ENCODE peak calls at places on chromosome 11, in ten cellular contexts. F is spleen, I is gastrocnemius medialis, W is A549, L is Peyer's patch, X is testis, D is transverse colon, V is HCT116, R is lower leg skin, C is body of pancreas. B is an unnamed sample.
A peak's percentile ranks its signal among the peaks of the same experiment; 100 is the strongest.

GRCh38 chr11:107857550-107858216 is 904 bp downstream of the SLC35F2 start:
- DNase-seq in F (no peak), I (no peak), W (no peak), L (no peak), X (no peak), D (no peak), V (no peak), R (no peak), C (no peak), B (no peak)

GRCh38 chr11:789951-790350 is at the start of gene CEND1:
- DNase-seq in F (no peak), I (no peak), W (peak; percentile 44), L (no peak), X (no peak), D (no peak), V (no peak), R (no peak), C (no peak), B (no peak)

GRCh38 chr11:66002648-66003225 is 434 bp downstream of the BANF1 start:
- DNase-seq in F (no peak), I (peak; percentile 58), W (peak; percentile 44), L (no peak), X (peak; percentile 71), D (peak; percentile 68), V (no peak), R (no peak), C (peak; percentile 79), B (no peak)

GRCh38 chr11:126231725-126232459 is 20.3 kb downstream of the FAM118B start:
- DNase-seq in F (no peak), I (no peak), W (no peak), L (no peak), X (no peak), D (no peak), V (no peak), R (no peak), C (no peak), B (no peak)

GRCh38 chr11:67542971-67543370 is 19.7 kb upstream of the CABP2 start:
- DNase-seq in F (no peak), I (no peak), W (no peak), L (no peak), X (no peak), D (no peak), V (no peak), R (no peak), C (no peak), B (no peak)

GRCh38 chr11:70567680-70568503 is 169.6 kb downstream of the CTTN start:
- DNase-seq in F (peak; percentile 68), I (peak; percentile 10), W (no peak), L (peak; percentile 69), X (peak; percentile 73), D (peak; percentile 74), V (no peak), R (no peak), C (no peak), B (peak; percentile 57)

GRCh38 chr11:94032066-94032465 is 10.9 kb downstream of the HEPHL1 start:
- DNase-seq in F (no peak), I (no peak), W (no peak), L (no peak), X (no peak), D (no peak), V (no peak), R (no peak), C (no peak), B (no peak)

GRCh38 chr11:86101941-86102407 is 33.1 kb upstream of the PICALM start:
- DNase-seq in F (no peak), I (no peak), W (no peak), L (no peak), X (no peak), D (no peak), V (no peak), R (no peak), C (no peak), B (no peak)

GRCh38 chr11:65429069-65429681 is 6.6 kb downstream of the NEAT1 start:
- DNase-seq in F (no peak), I (no peak), W (no peak), L (peak; percentile 60), X (peak; percentile 50), D (peak; percentile 59), V (no peak), R (peak; percentile 84), C (peak; percentile 66), B (no peak)

GRCh38 chr11:45885921-45886721 is 670 bp downstream of the MAPK8IP1 start:
- DNase-seq in F (no peak), I (no peak), W (no peak), L (no peak), X (no peak), D (no peak), V (no peak), R (no peak), C (no peak), B (no peak)

GRCh38 chr11:72697814-72698213 is 23.6 kb upstream of the PDE2A start:
- DNase-seq in F (no peak), I (no peak), W (no peak), L (no peak), X (no peak), D (no peak), V (no peak), R (no peak), C (no peak), B (no peak)

GRCh38 chr11:101129203-101129943 is at the start of gene PGR:
- DNase-seq in F (no peak), I (no peak), W (no peak), L (no peak), X (peak; percentile 59), D (peak; percentile 39), V (no peak), R (peak; percentile 85), C (peak; percentile 16), B (no peak)

DNA sequence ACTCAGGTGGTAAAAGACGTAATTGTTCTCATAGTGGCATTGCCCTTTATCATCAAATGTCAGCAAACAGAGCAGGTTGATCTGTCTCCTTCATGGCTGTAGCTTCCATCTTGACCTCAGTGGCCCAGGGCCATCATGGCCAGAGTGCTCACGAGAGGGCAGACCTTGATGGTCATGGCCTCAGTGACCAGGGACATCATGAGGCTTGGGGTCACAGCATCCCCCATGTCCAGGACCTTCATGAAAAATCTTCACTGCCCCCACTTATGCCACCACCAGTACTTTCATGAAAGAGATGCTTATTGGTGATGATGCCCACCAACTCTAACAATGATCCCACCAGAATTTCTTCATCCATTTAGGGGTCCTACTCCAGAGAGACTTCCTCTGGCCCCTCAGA is 127.0 kb downstream of the SNX19 start:
- DNase-seq in F (no peak), I (no peak), W (no peak), L (no peak), X (no peak), D (no peak), V (no peak), R (no peak), C (no peak), B (no peak)
- TF ChIP-seq POLR2A in F (no peak), I (no peak), W (no peak), L (no peak), X (no peak), D (no peak), V (no peak), R (no peak), C (no peak), B (no peak)

GRCh38 chr11:62552931-62553838 is 6.6 kb upstream of the AHNAK start:
- DNase-seq in F (peak; percentile 85), I (peak; percentile 95), W (peak; percentile 93), L (peak; percentile 93), X (peak; percentile 81), D (peak; percentile 90), V (peak; percentile 91), R (peak; percentile 97), C (peak; percentile 94), B (peak; percentile 72)
- TF ChIP-seq POLR2A in F (no peak), I (peak; percentile 76), W (no peak), L (peak; percentile 83), X (no peak), D (peak; percentile 85), V (no peak), R (no peak), C (peak; percentile 51), B (peak; percentile 54)

GRCh38 chr11:64231536-64231935 is 1.2 kb downstream of the DNAJC4 start:
- DNase-seq in F (no peak), I (no peak), W (no peak), L (no peak), X (no peak), D (no peak), V (no peak), R (no peak), C (no peak), B (no peak)

GRCh38 chr11:64230985-64231365 is 627 bp downstream of the DNAJC4 start:
- DNase-seq in F (no peak), I (no peak), W (no peak), L (no peak), X (no peak), D (no peak), V (no peak), R (no peak), C (no peak), B (no peak)

GRCh38 chr11:64229090-64229958 is 1.0 kb upstream of the DNAJC4 start:
- DNase-seq in F (peak; percentile 83), I (no peak), W (no peak), L (no peak), X (no peak), D (peak; percentile 18), V (no peak), R (no peak), C (no peak), B (no peak)

GRCh38 chr11:64229959-64230208 is 464 bp upstream of the DNAJC4 start:
- DNase-seq in F (no peak), I (no peak), W (no peak), L (no peak), X (no peak), D (no peak), V (no peak), R (no peak), C (no peak), B (no peak)

DNA sequence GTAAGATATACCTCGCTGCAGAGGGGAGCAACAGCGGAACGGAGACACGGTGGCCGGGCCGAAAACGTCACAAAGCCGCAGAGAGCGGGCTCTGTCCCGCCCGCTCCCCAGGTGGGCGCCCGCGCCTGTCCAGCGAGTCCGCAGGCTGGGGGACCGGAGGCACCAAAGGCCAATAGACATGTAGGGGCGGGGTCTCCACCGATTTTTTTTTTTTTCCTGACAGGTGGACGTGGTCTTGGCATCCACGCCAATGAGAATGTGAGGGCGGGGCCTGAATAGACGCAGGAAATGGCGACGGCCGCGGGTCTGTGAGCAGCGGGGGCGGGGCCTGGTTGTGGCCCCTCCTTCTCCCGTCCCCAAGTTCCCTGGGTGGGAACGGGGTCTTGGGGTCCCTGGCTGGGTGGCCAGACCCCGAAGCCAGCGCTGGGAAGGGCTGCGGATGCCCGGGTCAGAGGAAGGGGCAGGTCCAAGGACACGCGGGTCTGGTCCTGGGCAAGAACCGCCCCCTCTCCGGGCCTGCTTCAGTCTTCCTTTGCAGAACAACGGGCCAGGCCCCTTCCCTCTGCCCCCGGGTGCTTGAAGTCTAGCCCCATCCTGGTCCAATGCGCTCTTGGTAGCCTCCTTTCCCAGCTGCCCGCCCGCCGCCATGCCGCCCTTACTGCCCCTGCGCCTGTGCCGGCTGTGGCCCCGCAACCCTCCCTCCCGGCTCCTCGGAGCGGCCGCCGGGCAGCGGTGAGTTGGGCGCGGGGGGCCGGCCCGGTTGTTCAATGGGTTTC is at the start of gene DNAJC4:
- DNase-seq in F (peak; percentile 97), I (peak; percentile 86), W (peak; percentile 77), L (peak; percentile 98), X (peak; percentile 98), D (peak; percentile 96), V (peak; percentile 89), R (peak; percentile 98), C (peak; percentile 96), B (peak; percentile 79)
- TF ChIP-seq POLR2A in F (no peak), I (peak; percentile 50), W (peak; percentile 36), L (no peak), X (no peak), D (peak; percentile 64), V (no peak), R (no peak), C (no peak), B (peak; percentile 31)

GRCh38 chr11:116187026-116187425 is 585.8 kb downstream of the BUD13 start:
- DNase-seq in F (no peak), I (no peak), W (no peak), L (no peak), X (no peak), D (no peak), V (no peak), R (no peak), C (no peak), B (no peak)
- TF ChIP-seq POLR2A in F (no peak), I (no peak), W (no peak), L (no peak), X (no peak), D (no peak), V (no peak), R (no peak), C (no peak), B (no peak)

B was measured in H54.